ENCODE peak calls at places on chromosomes 2 and 18, in six cellular contexts. C is IMR-90, R is H9, E is mesenchymal stem cell, S is mesendoderm, A is H1. N is an unnamed sample.

GRCh38 chr2:36376319-36376765 is 20.8 kb downstream of the CRIM1 start:
- DNase-seq in S (no peak), C (peak), A (no peak), E (peak), R (no peak), N (no peak)

GRCh38 chr2:12555012-12555645 is 161.6 kb upstream of the TRIB2 start:
- DNase-seq in S (peak), C (peak), A (no peak), R (no peak), E (peak), N (no peak)

GRCh38 chr2:79223539-79223938 is 64.0 kb upstream of the REG3A start:
- DNase-seq in C (no peak), R (no peak), S (no peak), A (no peak), E (no peak), N (no peak)

GRCh38 chr18:23867011-23867410 is 147.5 kb upstream of the TTC39C start:
- DNase-seq in S (no peak), C (no peak), E (no peak), A (no peak), R (no peak), N (no peak)

GRCh38 chr2:195343942-195344530 is 313.0 kb upstream of the SLC39A10 start:
- DNase-seq in R (no peak), A (no peak), S (no peak), C (peak), E (no peak), N (no peak)

GRCh38 chr2:179355881-179356280 is 91.2 kb upstream of the SESTD1 start:
- DNase-seq in E (no peak), A (no peak), S (no peak), R (no peak), C (peak), N (no peak)

GRCh38 chr2:226831266-226831665 is 4.6 kb upstream of the RHBDD1 start:
- DNase-seq in R (no peak), A (no peak), E (no peak), S (no peak), C (no peak), N (no peak)

GRCh38 chr2:218892693-218893348 is 12.2 kb downstream of the WNT10A start:
- DNase-seq in R (peak), A (peak), C (peak), S (peak), E (peak), N (peak)

GRCh38 chr2:214593723-214594122 is 182.9 kb downstream of the VWC2L start:
- DNase-seq in A (peak), R (peak), C (peak), E (peak), S (peak), N (peak)

GRCh38 chr2:191612496-191612895 is 65.4 kb upstream of the NABP1 start:
- DNase-seq in A (no peak), E (peak), S (peak), C (peak), R (no peak), N (no peak)

GRCh38 chr18:60053747-60054304 is 154.0 kb downstream of the PMAIP1 start:
- DNase-seq in C (peak), A (no peak), R (peak), S (peak), E (peak), N (no peak)

GRCh38 chr2:25168256-25169072 is at the start of gene POMC:
- DNase-seq in C (peak), S (peak), A (peak), R (peak), E (peak), N (no peak)

GRCh38 chr2:101961287-101962242 is 30.2 kb upstream of the IL1R2 start:
- DNase-seq in S (peak), C (peak), R (no peak), A (no peak), E (peak), N (no peak)

GRCh38 chr2:46749042-46749461 is 166.6 kb downstream of the MCFD2 start:
- DNase-seq in S (peak), E (peak), A (no peak), C (peak), R (no peak), N (no peak)

GRCh38 chr2:20229322-20230201 is 4.6 kb upstream of the SDC1 start:
- DNase-seq in A (peak), S (no peak), E (no peak), R (peak), C (no peak), N (no peak)

GRCh38 chr2:236712304-236712703 is 142.7 kb downstream of the ACKR3 start:
- DNase-seq in A (no peak), E (peak), S (no peak), C (peak), R (no peak), N (no peak)

GRCh38 chr2:161165266-161165665 is 5.0 kb downstream of the TANK start:
- DNase-seq in R (no peak), A (no peak), C (peak), S (no peak), E (peak), N (no peak)

GRCh38 chr18:33804258-33804657 is 226.2 kb downstream of the ASXL3 start:
- DNase-seq in A (no peak), S (no peak), R (no peak), C (peak), E (peak), N (no peak)
- H2BK15ac ChIP-seq in A (no peak), S (no peak), R (no peak), C (no peak), E (no peak), N (no peak)

DNA sequence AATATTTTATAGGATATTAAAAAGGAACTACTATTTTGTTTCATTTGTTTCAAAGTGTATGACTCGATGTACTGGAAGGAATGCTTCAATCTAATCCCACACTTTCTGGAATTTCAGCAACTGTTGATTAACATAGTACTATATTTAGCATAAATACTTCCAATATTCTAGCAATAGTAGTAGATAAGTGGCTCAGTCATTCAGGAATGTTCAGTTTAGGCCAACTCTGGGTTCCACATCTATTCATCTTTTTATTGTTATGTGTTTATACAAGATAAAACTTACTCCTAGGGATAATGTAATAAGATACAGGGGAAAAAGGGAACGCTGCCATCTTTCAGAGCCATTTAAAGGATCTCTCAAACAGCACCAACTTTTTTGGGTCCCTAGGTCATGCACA is 22.3 kb upstream of the ORC2 start:
- DNase-seq in S (no peak), E (peak), C (peak), R (no peak), A (no peak), N (no peak)
- H4K8ac ChIP-seq in S (no peak), E (no peak), C (no peak), R (no peak), A (no peak), N (no peak)

GRCh38 chr18:58645398-58645797 is 16.5 kb upstream of the ALPK2 start:
- DNase-seq in E (no peak), A (no peak), C (peak), S (no peak), R (no peak), N (no peak)
- H2BK15ac ChIP-seq in E (no peak), A (no peak), C (no peak), S (no peak), R (no peak), N (no peak)

GRCh38 chr18:46888965-46889364 is 28.3 kb downstream of the PIAS2 start:
- DNase-seq in C (no peak), S (no peak), A (no peak), E (no peak), R (no peak), N (no peak)

GRCh38 chr18:46894124-46894523 is 23.2 kb downstream of the PIAS2 start:
- DNase-seq in C (no peak), A (no peak), R (no peak), S (no peak), E (no peak), N (no peak)

GRCh38 chr18:46891742-46892214 is 25.5 kb downstream of the PIAS2 start:
- DNase-seq in A (no peak), R (no peak), C (no peak), S (no peak), E (no peak), N (no peak)

GRCh38 chr18:46893360-46893759 is 23.9 kb downstream of the PIAS2 start:
- DNase-seq in E (no peak), A (no peak), C (no peak), S (no peak), R (no peak), N (no peak)

GRCh38 chr18:46892842-46893241 is 24.5 kb downstream of the PIAS2 start:
- DNase-seq in E (no peak), A (no peak), C (no peak), S (no peak), R (no peak), N (no peak)
- H4K8ac ChIP-seq in E (no peak), A (no peak), C (no peak), S (no peak), R (no peak), N (no peak)

DNA sequence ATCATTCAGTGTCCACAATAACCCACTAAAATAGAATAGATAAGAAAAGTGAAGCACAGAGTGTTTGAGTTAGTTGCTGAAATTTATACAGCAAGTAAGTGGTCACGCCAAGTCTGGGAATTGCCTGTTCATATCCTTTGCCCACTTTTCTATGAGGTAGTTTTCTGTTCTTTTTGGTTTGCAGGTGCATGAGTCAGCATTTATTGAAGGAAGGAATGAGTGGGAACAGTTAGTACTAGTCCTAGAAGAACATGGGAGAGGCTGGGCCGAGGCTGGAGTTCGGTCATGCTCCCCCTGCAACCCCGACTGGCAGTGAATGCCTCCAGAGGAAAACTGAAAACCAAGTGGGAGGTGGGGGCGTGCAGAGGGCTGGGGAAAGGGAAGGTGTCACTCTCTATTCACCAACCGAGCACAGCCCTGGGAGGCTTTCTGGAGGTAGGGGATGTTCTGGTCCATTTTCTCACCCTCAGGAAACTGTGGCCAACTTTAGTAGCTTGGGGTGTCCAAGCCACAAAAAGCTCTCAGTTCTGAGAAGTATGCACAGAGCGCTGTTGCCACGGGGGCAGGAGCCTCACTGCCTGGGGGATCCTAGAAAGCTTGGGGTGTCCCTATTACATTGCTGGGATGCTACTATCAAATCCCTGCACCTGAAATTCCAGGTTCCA is 41.4 kb downstream of the FOSL2 start:
- DNase-seq in S (no peak), E (no peak), R (no peak), C (no peak), A (no peak), N (no peak)
- H2BK15ac ChIP-seq in S (no peak), E (no peak), R (no peak), C (no peak), A (no peak), N (no peak)

GRCh38 chr2:230713331-230714121 is 884 bp downstream of the CAB39 start:
- DNase-seq in A (peak), C (no peak), E (no peak), R (peak), S (peak), N (peak)

GRCh38 chr2:230712443-230713330 is at the start of gene CAB39:
- DNase-seq in A (peak), S (peak), C (peak), R (peak), E (peak), N (peak)

GRCh38 chr2:230714122-230714453 is 1.4 kb downstream of the CAB39 start:
- DNase-seq in A (no peak), C (peak), R (no peak), E (peak), S (peak), N (peak)

GRCh38 chr2:230708204-230708603 is 4.4 kb upstream of the CAB39 start:
- DNase-seq in C (no peak), A (no peak), E (no peak), R (no peak), S (no peak), N (no peak)

DNA sequence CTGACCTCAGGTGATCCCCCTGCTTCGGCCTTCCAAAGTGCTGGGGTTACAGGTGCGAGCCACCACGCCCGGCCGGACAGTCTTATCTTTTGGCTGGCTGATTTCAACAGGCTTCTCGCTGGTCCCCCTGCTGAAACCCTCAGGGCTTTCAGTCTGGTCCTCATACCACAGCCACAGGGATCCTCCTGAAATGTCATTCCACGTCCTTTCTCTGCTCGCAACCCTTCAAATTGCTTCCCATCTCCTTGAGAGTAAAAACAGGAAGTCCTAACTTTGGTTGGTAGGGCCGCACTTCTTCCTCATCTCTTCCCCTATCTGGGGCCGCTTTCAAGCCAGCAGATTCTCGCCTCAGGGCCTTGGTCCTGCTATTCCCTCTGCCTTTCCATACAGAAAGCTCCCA is 1.4 kb upstream of the CAB39 start:
- DNase-seq in A (no peak), R (no peak), S (peak), E (no peak), C (no peak), N (no peak)
- H4K8ac ChIP-seq in A (no peak), R (no peak), S (no peak), E (no peak), C (no peak), N (no peak)

GRCh38 chr2:42863751-42864150 is 71.4 kb upstream of the HAAO start:
- DNase-seq in A (no peak), E (no peak), S (no peak), R (no peak), C (no peak), N (no peak)
- H2BK15ac ChIP-seq in A (no peak), E (no peak), S (no peak), R (no peak), C (no peak), N (peak)

N was measured in neuronal stem cell.